ENCODE peak calls at places on chromosomes 4 and X, in nine cellular contexts. D is NCI-H1417 treated with DMSO at 0.1 percent for 48 hours; K is Kasumi-1; V is mucosa of gallbladder; E is T-cell; H is COR-L47; Z is choroid plexus epithelial cell; B is CD8-positive, alpha-beta T cell; P is trophoblast cell. A is an unnamed sample.

GRCh38 chrX:40449956-40450701 is 130.6 kb upstream of the ATP6AP2 start:
- DNase-seq in D (no peak), K (no peak), V (no peak), E (no peak), H (no peak), Z (no peak), B (no peak), P (no peak), A (no peak)

GRCh38 chr4:123559955-123560669 is 163.5 kb downstream of the SPRY1 start:
- DNase-seq in D (no peak), K (no peak), V (no peak), E (no peak), H (no peak), Z (peak), B (no peak), P (no peak), A (no peak)

GRCh38 chr4:70728096-70728495 is 6.3 kb downstream of the RUFY3 start:
- DNase-seq in D (no peak), K (no peak), V (no peak), E (no peak), H (no peak), Z (no peak), B (no peak), P (no peak), A (no peak)

GRCh38 chr4:7343950-7344349 is 90.8 kb downstream of the PSAPL1 start:
- DNase-seq in D (no peak), K (no peak), V (no peak), E (no peak), H (no peak), Z (no peak), B (no peak), P (no peak), A (no peak)

GRCh38 chr4:56360071-56360470 is 27.2 kb downstream of the AASDH start:
- DNase-seq in D (no peak), K (no peak), V (no peak), E (no peak), H (no peak), Z (peak), B (no peak), P (no peak), A (no peak)

GRCh38 chr4:122652379-122652778 is 31.5 kb upstream of the IL21 start:
- DNase-seq in D (no peak), K (peak), V (no peak), E (no peak), H (no peak), Z (peak), B (peak), P (peak), A (no peak)

GRCh38 chrX:19955306-19955705 is 35.6 kb downstream of the BCLAF3 start:
- DNase-seq in D (no peak), K (no peak), V (no peak), E (no peak), H (no peak), Z (peak), B (no peak), P (no peak), A (no peak)

GRCh38 chr4:122334828-122335227 is 44.0 kb upstream of the ADAD1 start:
- DNase-seq in D (no peak), K (no peak), V (no peak), E (no peak), H (no peak), Z (no peak), B (no peak), P (no peak), A (no peak)

GRCh38 chr4:147201016-147201415 is 255.4 kb upstream of the TTC29 start:
- DNase-seq in D (no peak), K (no peak), V (no peak), E (no peak), H (no peak), Z (peak), B (no peak), P (no peak), A (no peak)

GRCh38 chr4:69617083-69617694 is 22.3 kb downstream of the UGT2A2 start:
- DNase-seq in D (no peak), K (peak), V (no peak), E (no peak), H (peak), Z (peak), B (no peak), P (peak), A (no peak)

GRCh38 chrX:131729295-131729694 is 185.4 kb downstream of the OR13H1 start:
- DNase-seq in D (peak), K (no peak), V (peak), E (no peak), H (no peak), Z (no peak), B (no peak), P (no peak), A (peak)

GRCh38 chrX:49308604-49309269 is 5.3 kb downstream of the GAGE10 start:
- DNase-seq in D (no peak), K (no peak), V (no peak), E (no peak), H (no peak), Z (peak), B (peak), P (no peak), A (no peak)

GRCh38 chr4:53010320-53010719 is 148.2 kb downstream of the RASL11B start:
- DNase-seq in D (no peak), K (no peak), V (peak), E (no peak), H (no peak), Z (peak), B (no peak), P (no peak), A (no peak)